ENCODE peak calls at places on chromosomes 13 and 19, in ten cellular contexts. One of them, this sample, is unnamed. For H3K4me1, the result is how much of the 10 kb centered on the place peaks cover.

GRCh38 chr19:794989-795658 is 2.1 kb upstream of the PTBP1 start:
- DNase-seq in hepatocyte: no peak
- DNase-seq in GM23248: peak
- DNase-seq in breast epithelium: no peak
- DNase-seq in CD8-positive, alpha-beta memory T cell: no peak
- DNase-seq in A549: no peak
- DNase-seq in right atrium auricular region: no peak
- DNase-seq in transverse colon: no peak
- DNase-seq in tibial artery: no peak
- DNase-seq in heart right ventricle: no peak
- DNase-seq in this sample: no peak

GRCh38 chr13:100673831-100674362 is 698 bp downstream of the TMTC4 start:
- DNase-seq in hepatocyte: peak
- DNase-seq in GM23248: peak
- DNase-seq in breast epithelium: no peak
- DNase-seq in CD8-positive, alpha-beta memory T cell: peak
- DNase-seq in A549: peak
- DNase-seq in right atrium auricular region: peak
- DNase-seq in transverse colon: peak
- DNase-seq in tibial artery: peak
- DNase-seq in heart right ventricle: peak
- DNase-seq in this sample: no peak

GRCh38 chr13:113537205-113537604 is 46.7 kb upstream of the DCUN1D2 start:
- DNase-seq in hepatocyte: no peak
- DNase-seq in GM23248: no peak
- DNase-seq in breast epithelium: no peak
- DNase-seq in CD8-positive, alpha-beta memory T cell: no peak
- DNase-seq in A549: no peak
- DNase-seq in right atrium auricular region: no peak
- DNase-seq in transverse colon: no peak
- DNase-seq in tibial artery: peak
- DNase-seq in heart right ventricle: no peak
- DNase-seq in this sample: no peak

GRCh38 chr19:33906578-33907335 is 110.1 kb downstream of the KCTD15 start:
- DNase-seq in hepatocyte: peak
- DNase-seq in GM23248: peak
- DNase-seq in breast epithelium: peak
- DNase-seq in CD8-positive, alpha-beta memory T cell: no peak
- DNase-seq in A549: no peak
- DNase-seq in right atrium auricular region: peak
- DNase-seq in transverse colon: no peak
- DNase-seq in tibial artery: no peak
- DNase-seq in heart right ventricle: peak
- DNase-seq in this sample: no peak

GRCh38 chr19:13998426-13998825 is 7.7 kb downstream of the RFX1 start:
- DNase-seq in hepatocyte: no peak
- DNase-seq in GM23248: no peak
- DNase-seq in breast epithelium: no peak
- DNase-seq in CD8-positive, alpha-beta memory T cell: no peak
- DNase-seq in A549: no peak
- DNase-seq in right atrium auricular region: no peak
- DNase-seq in transverse colon: no peak
- DNase-seq in tibial artery: no peak
- DNase-seq in heart right ventricle: no peak
- DNase-seq in this sample: no peak

GRCh38 chr13:101398920-101399319 is 17.4 kb downstream of the NALCN start:
- DNase-seq in hepatocyte: no peak
- DNase-seq in GM23248: peak
- DNase-seq in breast epithelium: no peak
- DNase-seq in CD8-positive, alpha-beta memory T cell: no peak
- DNase-seq in A549: no peak
- DNase-seq in right atrium auricular region: no peak
- DNase-seq in transverse colon: no peak
- DNase-seq in tibial artery: no peak
- DNase-seq in heart right ventricle: no peak
- DNase-seq in this sample: no peak

GRCh38 chr13:110301083-110301482 is 5.9 kb downstream of the COL4A1 start:
- DNase-seq in hepatocyte: no peak
- DNase-seq in GM23248: no peak
- DNase-seq in breast epithelium: no peak
- DNase-seq in CD8-positive, alpha-beta memory T cell: no peak
- DNase-seq in A549: no peak
- DNase-seq in right atrium auricular region: peak
- DNase-seq in transverse colon: no peak
- DNase-seq in tibial artery: no peak
- DNase-seq in heart right ventricle: no peak
- DNase-seq in this sample: peak

GRCh38 chr13:95800455-95800854 is 123.5 kb downstream of the DNAJC3 start:
- DNase-seq in hepatocyte: no peak
- DNase-seq in GM23248: no peak
- DNase-seq in breast epithelium: no peak
- DNase-seq in CD8-positive, alpha-beta memory T cell: no peak
- DNase-seq in A549: no peak
- DNase-seq in right atrium auricular region: no peak
- DNase-seq in transverse colon: no peak
- DNase-seq in tibial artery: no peak
- DNase-seq in heart right ventricle: no peak
- DNase-seq in this sample: no peak

GRCh38 chr19:8044018-8044417 is 8.5 kb upstream of the CCL25 start:
- DNase-seq in hepatocyte: no peak
- DNase-seq in GM23248: no peak
- DNase-seq in breast epithelium: no peak
- DNase-seq in CD8-positive, alpha-beta memory T cell: no peak
- DNase-seq in A549: no peak
- DNase-seq in right atrium auricular region: no peak
- DNase-seq in transverse colon: no peak
- DNase-seq in tibial artery: no peak
- DNase-seq in heart right ventricle: no peak
- DNase-seq in this sample: no peak

GRCh38 chr19:49837009-49837310 is 14.0 kb upstream of the PTOV1 start:
- DNase-seq in hepatocyte: peak
- DNase-seq in GM23248: no peak
- DNase-seq in breast epithelium: no peak
- DNase-seq in CD8-positive, alpha-beta memory T cell: no peak
- DNase-seq in A549: no peak
- DNase-seq in right atrium auricular region: no peak
- DNase-seq in transverse colon: no peak
- DNase-seq in tibial artery: no peak
- DNase-seq in heart right ventricle: no peak
- DNase-seq in this sample: no peak

GRCh38 chr13:114282143-114282685 is 813 bp downstream of the UPF3A start:
- DNase-seq in hepatocyte: peak
- DNase-seq in GM23248: peak
- DNase-seq in breast epithelium: no peak
- DNase-seq in CD8-positive, alpha-beta memory T cell: peak
- DNase-seq in A549: no peak
- DNase-seq in right atrium auricular region: peak
- DNase-seq in transverse colon: peak
- DNase-seq in tibial artery: peak
- DNase-seq in heart right ventricle: peak
- DNase-seq in this sample: no peak

GRCh38 chr19:44847144-44848035 is 1.3 kb downstream of the NECTIN2 start:
- DNase-seq in hepatocyte: peak
- DNase-seq in GM23248: peak
- DNase-seq in breast epithelium: peak
- DNase-seq in CD8-positive, alpha-beta memory T cell: peak
- DNase-seq in A549: peak
- DNase-seq in right atrium auricular region: peak
- DNase-seq in transverse colon: peak
- DNase-seq in tibial artery: peak
- DNase-seq in heart right ventricle: peak
- DNase-seq in this sample: peak

GRCh38 chr13:21123956-21124355 is 52.4 kb downstream of the SKA3 start:
- DNase-seq in hepatocyte: no peak
- DNase-seq in GM23248: no peak
- DNase-seq in breast epithelium: no peak
- DNase-seq in CD8-positive, alpha-beta memory T cell: no peak
- DNase-seq in A549: no peak
- DNase-seq in right atrium auricular region: no peak
- DNase-seq in transverse colon: no peak
- DNase-seq in tibial artery: no peak
- DNase-seq in heart right ventricle: no peak
- DNase-seq in this sample: peak
- H3K27ac ChIP-seq in hepatocyte: no peak
- H3K27ac ChIP-seq in GM23248: no peak
- H3K27ac ChIP-seq in breast epithelium: no peak
- H3K27ac ChIP-seq in CD8-positive, alpha-beta memory T cell: no peak
- H3K27ac ChIP-seq in A549: no peak
- H3K27ac ChIP-seq in right atrium auricular region: no peak
- H3K27ac ChIP-seq in transverse colon: no peak
- H3K27ac ChIP-seq in tibial artery: no peak
- H3K27ac ChIP-seq in heart right ventricle: no peak
- H3K27ac ChIP-seq in this sample: no peak

GRCh38 chr19:16121141-16121540 is 9.5 kb downstream of the RAB8A start:
- DNase-seq in hepatocyte: no peak
- DNase-seq in GM23248: no peak
- DNase-seq in breast epithelium: no peak
- DNase-seq in CD8-positive, alpha-beta memory T cell: no peak
- DNase-seq in A549: no peak
- DNase-seq in right atrium auricular region: no peak
- DNase-seq in transverse colon: no peak
- DNase-seq in tibial artery: no peak
- DNase-seq in heart right ventricle: no peak
- DNase-seq in this sample: no peak

GRCh38 chr19:16115309-16116039 is 3.8 kb downstream of the RAB8A start:
- DNase-seq in hepatocyte: no peak
- DNase-seq in GM23248: no peak
- DNase-seq in breast epithelium: no peak
- DNase-seq in CD8-positive, alpha-beta memory T cell: no peak
- DNase-seq in A549: no peak
- DNase-seq in right atrium auricular region: no peak
- DNase-seq in transverse colon: peak
- DNase-seq in tibial artery: no peak
- DNase-seq in heart right ventricle: no peak
- DNase-seq in this sample: no peak

GRCh38 chr19:16117594-16118033 is 5.9 kb downstream of the RAB8A start:
- DNase-seq in hepatocyte: no peak
- DNase-seq in GM23248: no peak
- DNase-seq in breast epithelium: no peak
- DNase-seq in CD8-positive, alpha-beta memory T cell: no peak
- DNase-seq in A549: no peak
- DNase-seq in right atrium auricular region: no peak
- DNase-seq in transverse colon: peak
- DNase-seq in tibial artery: no peak
- DNase-seq in heart right ventricle: no peak
- DNase-seq in this sample: no peak

GRCh38 chr19:16116067-16116466 is 4.4 kb downstream of the RAB8A start:
- DNase-seq in hepatocyte: no peak
- DNase-seq in GM23248: no peak
- DNase-seq in breast epithelium: no peak
- DNase-seq in CD8-positive, alpha-beta memory T cell: no peak
- DNase-seq in A549: no peak
- DNase-seq in right atrium auricular region: no peak
- DNase-seq in transverse colon: no peak
- DNase-seq in tibial artery: no peak
- DNase-seq in heart right ventricle: no peak
- DNase-seq in this sample: no peak

GRCh38 chr19:16118489-16119033 is 6.9 kb downstream of the RAB8A start:
- DNase-seq in hepatocyte: no peak
- DNase-seq in GM23248: no peak
- DNase-seq in breast epithelium: no peak
- DNase-seq in CD8-positive, alpha-beta memory T cell: no peak
- DNase-seq in A549: no peak
- DNase-seq in right atrium auricular region: no peak
- DNase-seq in transverse colon: peak
- DNase-seq in tibial artery: peak
- DNase-seq in heart right ventricle: peak
- DNase-seq in this sample: no peak
- H3K4me1 ChIP-seq in hepatocyte: under half
- H3K4me1 ChIP-seq in GM23248: under half
- H3K4me1 ChIP-seq in breast epithelium: under half
- H3K4me1 ChIP-seq in CD8-positive, alpha-beta memory T cell: under half
- H3K4me1 ChIP-seq in A549: under half
- H3K4me1 ChIP-seq in right atrium auricular region: under half
- H3K4me1 ChIP-seq in transverse colon: under half
- H3K4me1 ChIP-seq in tibial artery: under half
- H3K4me1 ChIP-seq in heart right ventricle: under half
- H3K4me1 ChIP-seq in this sample: under half

GRCh38 chr13:107788464-107789165 is 426.7 kb downstream of the LIG4 start:
- DNase-seq in hepatocyte: no peak
- DNase-seq in GM23248: no peak
- DNase-seq in breast epithelium: no peak
- DNase-seq in CD8-positive, alpha-beta memory T cell: no peak
- DNase-seq in A549: no peak
- DNase-seq in right atrium auricular region: no peak
- DNase-seq in transverse colon: no peak
- DNase-seq in tibial artery: no peak
- DNase-seq in heart right ventricle: no peak
- DNase-seq in this sample: no peak

DNA sequence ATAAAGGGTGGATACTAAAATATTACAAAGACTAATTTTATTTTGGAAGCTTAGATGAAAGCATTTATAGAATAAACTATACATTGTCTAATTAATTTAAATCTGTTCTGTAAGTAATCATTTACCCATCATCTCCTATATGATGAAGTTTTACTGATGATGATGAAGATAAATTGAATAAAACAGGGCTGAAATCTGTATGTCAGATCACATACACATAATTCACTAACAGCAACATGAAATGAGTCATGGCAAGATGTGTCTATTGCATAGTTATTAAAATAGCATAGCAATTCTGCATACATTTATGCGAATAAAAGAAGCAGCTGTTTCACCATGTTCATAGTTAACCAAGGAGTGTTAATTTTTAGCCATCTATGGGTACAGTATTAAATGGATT is 425.0 kb downstream of the LIG4 start:
- DNase-seq in hepatocyte: no peak
- DNase-seq in GM23248: peak
- DNase-seq in breast epithelium: no peak
- DNase-seq in CD8-positive, alpha-beta memory T cell: no peak
- DNase-seq in A549: no peak
- DNase-seq in right atrium auricular region: no peak
- DNase-seq in transverse colon: no peak
- DNase-seq in tibial artery: no peak
- DNase-seq in heart right ventricle: no peak
- DNase-seq in this sample: no peak
- H3K4me3 ChIP-seq in hepatocyte: no peak
- H3K4me3 ChIP-seq in GM23248: no peak
- H3K4me3 ChIP-seq in breast epithelium: no peak
- H3K4me3 ChIP-seq in CD8-positive, alpha-beta memory T cell: no peak
- H3K4me3 ChIP-seq in A549: no peak
- H3K4me3 ChIP-seq in right atrium auricular region: no peak
- H3K4me3 ChIP-seq in transverse colon: no peak
- H3K4me3 ChIP-seq in tibial artery: no peak
- H3K4me3 ChIP-seq in heart right ventricle: no peak
- H3K4me3 ChIP-seq in this sample: no peak

DNA sequence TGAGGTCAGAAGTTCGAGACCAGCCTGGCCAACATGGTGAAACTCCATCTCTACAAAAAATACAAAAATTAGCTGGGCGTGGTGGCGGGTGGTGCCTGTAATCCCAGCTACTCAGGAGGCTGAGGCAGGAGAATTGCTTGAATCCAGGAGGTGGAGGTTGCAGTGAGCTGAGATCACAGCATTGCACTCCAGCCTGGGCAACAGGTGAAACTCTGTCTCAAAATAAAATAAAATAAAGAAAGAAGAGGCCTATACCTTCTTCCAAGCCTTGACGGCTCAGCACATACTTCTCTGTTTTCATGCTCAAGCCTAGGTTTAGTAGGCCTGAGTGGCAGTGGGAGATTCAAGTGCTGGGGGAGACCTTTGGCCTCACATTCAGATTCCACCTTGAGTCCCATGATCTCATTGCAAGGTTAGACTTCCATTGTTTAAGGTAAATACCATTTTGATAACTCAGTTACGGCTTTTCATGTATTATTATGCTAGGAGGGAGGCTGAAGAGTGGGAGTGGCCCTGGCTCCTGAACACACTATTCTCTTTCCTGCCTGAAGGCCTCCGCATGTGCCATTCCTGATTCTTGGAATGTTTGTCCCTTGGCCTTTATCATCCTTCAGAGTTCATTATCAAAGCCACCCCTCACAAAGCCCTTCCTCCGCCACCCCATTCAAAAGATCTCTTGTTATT is 1.6 kb upstream of the SPINT2 start:
- DNase-seq in hepatocyte: peak
- DNase-seq in GM23248: no peak
- DNase-seq in breast epithelium: no peak
- DNase-seq in CD8-positive, alpha-beta memory T cell: no peak
- DNase-seq in A549: no peak
- DNase-seq in right atrium auricular region: no peak
- DNase-seq in transverse colon: no peak
- DNase-seq in tibial artery: no peak
- DNase-seq in heart right ventricle: no peak
- DNase-seq in this sample: no peak
- H3K27ac ChIP-seq in hepatocyte: peak
- H3K27ac ChIP-seq in GM23248: no peak
- H3K27ac ChIP-seq in breast epithelium: no peak
- H3K27ac ChIP-seq in CD8-positive, alpha-beta memory T cell: no peak
- H3K27ac ChIP-seq in A549: peak
- H3K27ac ChIP-seq in right atrium auricular region: no peak
- H3K27ac ChIP-seq in transverse colon: peak
- H3K27ac ChIP-seq in tibial artery: no peak
- H3K27ac ChIP-seq in heart right ventricle: no peak
- H3K27ac ChIP-seq in this sample: peak